ENCODE peak calls at places on chromosomes 13 and 19, in four cellular contexts. W is esophagus squamous epithelium, U is IMR-90, X is foreskin keratinocyte. J is an unnamed sample.

GRCh38 chr19:15437355-15438123 is 12.2 kb downstream of the WIZ start:
- DNase-seq in W (no peak), U (peak; percentile 74), X (no peak), J (no peak)

GRCh38 chr19:10431254-10431942 is 11.1 kb downstream of the PDE4A start:
- DNase-seq in W (no peak), U (no peak), X (no peak), J (peak; percentile 54)

GRCh38 chr19:28655054-28655453 is 557.9 kb downstream of the UQCRFS1 start:
- DNase-seq in W (no peak), U (no peak), X (no peak), J (no peak)

GRCh38 chr19:13001502-13002388 is 6.5 kb downstream of the NFIX start:
- DNase-seq in W (no peak), U (no peak), X (no peak), J (no peak)

GRCh38 chr13:97978661-97979450 is 25.4 kb downstream of the IPO5 start:
- DNase-seq in W (no peak), U (peak; percentile 28), X (no peak), J (no peak)

GRCh38 chr13:37870895-37871550 is 1.5 kb upstream of the TRPC4 start:
- DNase-seq in W (no peak), U (peak; percentile 79), X (peak; percentile 68), J (no peak)

GRCh38 chr13:38685974-38686571 is 804 bp upstream of the FREM2 start:
- DNase-seq in W (no peak), U (no peak), X (peak; percentile 52), J (no peak)

GRCh38 chr19:33771308-33772101 is 25.2 kb upstream of the KCTD15 start:
- DNase-seq in W (no peak), U (peak; percentile 41), X (peak; percentile 22), J (peak; percentile 56)

GRCh38 chr19:29211562-29212416 is 1.2 kb downstream of the UQCRFS1 start:
- DNase-seq in W (no peak), U (peak; percentile 12), X (peak; percentile 9), J (no peak)

GRCh38 chr19:27718262-27718661 is 1494.7 kb downstream of the UQCRFS1 start:
- DNase-seq in W (no peak), U (no peak), X (peak; percentile 43), J (no peak)

GRCh38 chr19:53991224-53992113 is at the start of gene CACNG6:
- DNase-seq in W (no peak), U (no peak), X (no peak), J (no peak)

GRCh38 chr19:16470911-16471811 is 609 bp downstream of the EPS15L1 start:
- DNase-seq in W (no peak), U (peak; percentile 55), X (peak; percentile 58), J (no peak)

GRCh38 chr13:68850160-68850559 is 1257.5 kb upstream of the ATXN8OS start:
- DNase-seq in W (no peak), U (no peak), X (peak; percentile 8), J (no peak)

GRCh38 chr13:89966524-89966923 is 1381.0 kb upstream of the MIR17HG start:
- DNase-seq in W (no peak), U (no peak), X (no peak), J (no peak)

GRCh38 chr13:27321619-27322385 is 51.2 kb downstream of the RASL11A start:
- DNase-seq in W (no peak), U (no peak), X (no peak), J (no peak)

GRCh38 chr13:52862358-52863206 is 14.1 kb upstream of the PCDH8 start:
- DNase-seq in W (no peak), U (no peak), X (no peak), J (no peak)

GRCh38 chr19:21468791-21469190 is 36.6 kb upstream of the ZNF429 start:
- DNase-seq in W (no peak), U (no peak), X (no peak), J (no peak)

GRCh38 chr13:50104493-50104892 is 89.2 kb downstream of the KCNRG start:
- DNase-seq in W (no peak), U (peak; percentile 46), X (peak; percentile 76), J (no peak)

GRCh38 chr19:48511321-48511731 is 309 bp downstream of the LMTK3 start:
- DNase-seq in W (no peak), U (no peak), X (no peak), J (peak; percentile 34)

GRCh38 chr13:113141591-113141950 is 16.9 kb upstream of the PROZ start:
- DNase-seq in W (no peak), U (no peak), X (no peak), J (no peak)

GRCh38 chr13:41006951-41007350 is 12.2 kb downstream of the ELF1 start:
- DNase-seq in W (no peak), U (no peak), X (no peak), J (no peak)

GRCh38 chr13:112260108-112261055 is 115.8 kb upstream of the SPACA7 start:
- DNase-seq in W (no peak), U (no peak), X (no peak), J (no peak)

GRCh38 chr19:13985771-13986347 is 20.3 kb downstream of the RFX1 start:
- DNase-seq in W (no peak), U (no peak), X (no peak), J (no peak)

GRCh38 chr13:27522847-27523246 is 72.5 kb upstream of the MTIF3 start:
- DNase-seq in W (no peak), U (no peak), X (no peak), J (no peak)

GRCh38 chr13:25406377-25406776 is 34.6 kb downstream of the ATP8A2 start:
- DNase-seq in W (no peak), U (no peak), X (peak; percentile 14), J (no peak)

GRCh38 chr19:16461630-16462051 is 10.1 kb downstream of the EPS15L1 start:
- DNase-seq in W (no peak), U (no peak), X (no peak), J (no peak)

GRCh38 chr19:48676887-48677286 is 4.1 kb upstream of the NTN5 start:
- DNase-seq in W (no peak), U (no peak), X (no peak), J (no peak)

GRCh38 chr13:102707465-102707864 is 12.6 kb upstream of the METTL21C start:
- DNase-seq in W (no peak), U (peak; percentile 94), X (peak; percentile 97), J (no peak)

GRCh38 chr13:101452519-101453485 is at the start of gene ITGBL1:
- DNase-seq in W (no peak), U (peak; percentile 25), X (peak; percentile 24), J (no peak)

GRCh38 chr13:46295531-46296464 is 84.1 kb downstream of the LRRC63 start:
- DNase-seq in W (no peak), U (peak; percentile 83), X (peak; percentile 93), J (peak; percentile 55)

GRCh38 chr13:47628666-47629065 is 372.4 kb downstream of the SUCLA2 start:
- DNase-seq in W (no peak), U (peak; percentile 21), X (peak; percentile 47), J (no peak)

GRCh38 chr13:99416411-99417121 is 84.7 kb upstream of the TM9SF2 start:
- DNase-seq in W (no peak), U (no peak), X (no peak), J (no peak)

GRCh38 chr13:35764359-35765015 is 288.0 kb upstream of the MAB21L1 start:
- DNase-seq in W (no peak), U (no peak), X (no peak), J (no peak)

GRCh38 chr19:1513492-1514294 is 874 bp upstream of the ADAMTSL5 start:
- DNase-seq in W (no peak), U (peak; percentile 53), X (peak; percentile 40), J (peak; percentile 52)

GRCh38 chr19:1512671-1513491 is at the start of gene ADAMTSL5:
- DNase-seq in W (no peak), U (peak; percentile 28), X (peak; percentile 47), J (peak; percentile 28)

GRCh38 chr19:1514295-1514661 is 1.5 kb upstream of the ADAMTSL5 start:
- DNase-seq in W (no peak), U (no peak), X (no peak), J (no peak)

GRCh38 chr19:1516395-1516753 is 3.6 kb upstream of the ADAMTSL5 start:
- DNase-seq in W (no peak), U (no peak), X (no peak), J (no peak)

DNA sequence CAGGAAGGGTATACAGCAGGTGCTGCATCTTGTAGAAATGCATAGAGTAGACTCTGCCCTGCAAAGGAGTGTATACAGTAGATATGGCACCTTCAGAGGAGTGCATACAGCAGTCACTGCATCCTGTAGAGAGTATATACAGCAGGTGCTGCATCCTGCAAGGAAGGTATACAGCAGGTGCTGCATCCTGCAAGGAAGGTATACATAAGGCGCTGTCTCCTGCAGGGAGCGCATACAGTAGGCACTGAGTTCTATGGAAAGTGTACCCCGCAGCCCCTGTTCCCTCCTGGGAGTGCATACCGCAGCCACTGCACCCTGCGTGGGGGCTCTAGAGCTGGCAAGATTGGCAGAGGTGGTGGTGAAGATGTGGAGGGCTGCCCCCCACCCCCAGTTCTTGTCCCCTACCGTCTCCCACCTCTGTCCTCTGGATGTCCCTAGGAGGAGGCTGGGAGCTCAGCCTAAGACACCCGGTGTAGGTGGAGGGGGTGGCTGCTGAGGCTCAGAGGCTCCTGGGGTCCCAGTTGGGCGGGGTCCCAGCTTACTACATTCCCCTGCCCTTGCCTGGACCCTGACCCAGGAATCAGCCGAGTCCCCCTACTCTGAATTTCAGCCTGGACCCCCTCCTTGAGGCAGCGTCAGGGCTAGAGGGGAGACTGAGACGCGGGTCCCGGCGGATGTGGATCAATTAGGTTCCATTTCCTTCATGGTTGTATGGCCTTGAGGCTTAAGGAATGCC is 2.3 kb upstream of the ADAMTSL5 start:
- DNase-seq in W (no peak), U (no peak), X (no peak), J (no peak)
- H3K27me3 ChIP-seq in W (no peaks in the 10 kb centered on the region), U (no peaks in the 10 kb centered on the region), X (no peaks in the 10 kb centered on the region), J (no peaks in the 10 kb centered on the region)

GRCh38 chr13:79447741-79448140 is 33.2 kb upstream of the NDFIP2 start:
- DNase-seq in W (no peak), U (no peak), X (no peak), J (no peak)
- H3K27me3 ChIP-seq in W (no peaks in the 10 kb centered on the region), U (no peaks in the 10 kb centered on the region), X (no peaks in the 10 kb centered on the region), J (no peaks in the 10 kb centered on the region)

GRCh38 chr19:1455002-1455335 is 5.0 kb downstream of the APC2 start:
- DNase-seq in W (no peak), U (no peak), X (peak; percentile 35), J (no peak)
- H3K27me3 ChIP-seq in W (peaks cover 47% of the 10 kb centered on the region), U (peaks cover 63% of the 10 kb centered on the region), X (peaks cover 73% of the 10 kb centered on the region), J (peaks cover 74% of the 10 kb centered on the region)

DNA sequence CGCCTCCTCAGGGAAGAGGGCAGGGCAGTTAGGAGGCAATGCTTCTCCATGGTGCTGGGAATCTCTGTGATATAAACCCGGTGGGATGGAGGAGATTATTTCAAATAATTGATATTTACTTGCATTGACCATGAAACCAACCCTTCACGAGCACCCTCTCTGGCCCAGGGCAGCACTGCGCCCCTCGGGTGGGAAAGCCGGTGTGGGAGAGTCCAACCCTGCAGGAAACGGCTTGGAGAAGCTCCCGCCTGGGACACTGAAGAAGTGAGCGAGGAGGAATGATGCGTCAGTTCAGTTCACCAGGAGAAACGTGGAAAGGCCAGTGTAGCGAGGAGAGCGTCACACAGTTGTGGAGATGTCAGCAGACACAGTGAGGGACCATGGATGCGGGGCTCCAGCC is 99.9 kb downstream of the COL4A2 start:
- DNase-seq in W (no peak), U (no peak), X (no peak), J (no peak)
- H3K27me3 ChIP-seq in W (no peaks in the 10 kb centered on the region), U (no peaks in the 10 kb centered on the region), X (no peaks in the 10 kb centered on the region), J (no peaks in the 10 kb centered on the region)

GRCh38 chr13:32266130-32266529 is 49.0 kb downstream of the ZAR1L start:
- DNase-seq in W (no peak), U (no peak), X (no peak), J (no peak)
- H3K27me3 ChIP-seq in W (no peaks in the 10 kb centered on the region), U (no peaks in the 10 kb centered on the region), X (no peaks in the 10 kb centered on the region), J (no peaks in the 10 kb centered on the region)

J was measured in effector memory CD4-positive, alpha-beta T cell.